ENCODE peak calls at places on chromosome 14, in eight cellular contexts. M is GM23248, O is OCI-LY7, S is fibroblast of lung, Z is mammary epithelial cell, H is Karpas-422, G is astrocyte, I is A549. C is an unnamed sample.

GRCh38 chr14:105015905-105016304 is 5.0 kb downstream of the CDCA4 start:
- DNase-seq in G (no peak), Z (no peak), H (no peak), O (no peak), I (no peak), M (no peak), S (no peak), C (no peak)

GRCh38 chr14:55122441-55122986 is 6.5 kb upstream of the LGALS3 start:
- DNase-seq in O (no peak), S (peak), Z (no peak), I (no peak), H (no peak), M (no peak), G (peak), C (no peak)

GRCh38 chr14:59868021-59868420 is 2.6 kb downstream of the RTN1 start:
- DNase-seq in O (no peak), S (no peak), M (no peak), I (no peak), G (no peak), Z (no peak), H (no peak), C (no peak)

GRCh38 chr14:93528884-93529558 is 98.3 kb downstream of the UNC79 start:
- DNase-seq in G (no peak), S (no peak), O (no peak), I (no peak), M (no peak), H (no peak), Z (peak), C (no peak)

GRCh38 chr14:28323951-28324741 is 442.4 kb upstream of the FOXG1 start:
- DNase-seq in Z (peak), G (peak), I (no peak), S (no peak), H (no peak), M (no peak), O (no peak), C (no peak)

GRCh38 chr14:48429512-48429911 is 754.1 kb upstream of the MDGA2 start:
- DNase-seq in H (no peak), G (no peak), I (no peak), Z (no peak), O (no peak), S (no peak), M (no peak), C (no peak)

GRCh38 chr14:54685286-54685845 is 118.4 kb downstream of the SAMD4A start:
- DNase-seq in M (no peak), I (no peak), S (no peak), H (no peak), Z (no peak), O (no peak), G (peak), C (no peak)

GRCh38 chr14:105397350-105397931 is 897 bp upstream of the TEX22 start:
- DNase-seq in G (no peak), S (no peak), O (no peak), H (no peak), Z (no peak), M (no peak), I (no peak), C (no peak)

GRCh38 chr14:93655078-93655750 is 133.1 kb downstream of the PRIMA1 start:
- DNase-seq in M (peak), I (peak), O (peak), S (peak), H (peak), Z (peak), G (peak), C (peak)

GRCh38 chr14:105281354-105282097 is 19.3 kb downstream of the BRF1 start:
- DNase-seq in O (peak), H (peak), I (peak), M (peak), G (peak), S (peak), Z (peak), C (peak)

GRCh38 chr14:20857630-20858261 is 33.4 kb upstream of the RNASE3 start:
- DNase-seq in M (peak), O (peak), S (peak), Z (peak), H (peak), I (peak), G (peak), C (peak)

GRCh38 chr14:47917344-47917954 is 242.0 kb upstream of the MDGA2 start:
- DNase-seq in H (peak), M (peak), I (no peak), O (peak), G (peak), S (peak), Z (peak), C (peak)

GRCh38 chr14:44895716-44896115 is 66.0 kb downstream of the KLHL28 start:
- DNase-seq in H (no peak), I (no peak), G (peak), O (no peak), S (peak), Z (peak), M (peak), C (no peak)

GRCh38 chr14:87992349-87992719 is 648 bp downstream of the GALC start:
- DNase-seq in O (no peak), H (no peak), Z (peak), S (peak), I (no peak), G (no peak), M (peak), C (peak)

GRCh38 chr14:30214456-30215090 is 286.9 kb upstream of the PRKD1 start:
- DNase-seq in M (peak), S (peak), O (peak), G (peak), I (peak), H (peak), Z (peak), C (peak)

GRCh38 chr14:101008631-101009336 is 105.3 kb upstream of the RTL1 start:
- DNase-seq in G (no peak), Z (no peak), H (peak), I (no peak), M (peak), S (peak), O (no peak), C (no peak)

GRCh38 chr14:73662439-73663056 is 17.8 kb downstream of the DNAL1 start:
- DNase-seq in Z (peak), S (peak), H (no peak), M (peak), G (peak), I (peak), O (no peak), C (peak)

GRCh38 chr14:79629891-79630560 is 581.3 kb downstream of the DIO2 start:
- DNase-seq in S (no peak), M (no peak), G (no peak), H (no peak), I (no peak), Z (no peak), O (no peak), C (no peak)

GRCh38 chr14:65791551-65791981 is 379.0 kb downstream of the FUT8 start:
- DNase-seq in O (no peak), H (no peak), Z (peak), M (peak), I (no peak), S (no peak), G (peak), C (no peak)

GRCh38 chr14:65961004-65961403 is 525.2 kb upstream of the CCDC196 start:
- DNase-seq in M (peak), O (peak), G (peak), S (peak), Z (peak), H (peak), I (peak), C (peak)

GRCh38 chr14:44392984-44393383 is 114.1 kb downstream of the FSCB start:
- DNase-seq in Z (no peak), G (no peak), O (no peak), M (no peak), I (no peak), S (no peak), H (no peak), C (no peak)

GRCh38 chr14:71228711-71229110 is 321.5 kb downstream of the PCNX1 start:
- DNase-seq in Z (peak), H (no peak), I (no peak), S (no peak), M (peak), O (no peak), G (no peak), C (no peak)

GRCh38 chr14:63088865-63089264 is 43.6 kb upstream of the KCNH5 start:
- DNase-seq in M (no peak), Z (no peak), O (no peak), H (no peak), S (no peak), I (no peak), G (no peak), C (no peak)

GRCh38 chr14:99647407-99647806 is 2.5 kb downstream of the HHIPL1 start:
- DNase-seq in M (no peak), Z (no peak), S (peak), H (no peak), G (peak), O (no peak), I (no peak), C (no peak)

GRCh38 chr14:104596927-104597351 is 7.6 kb downstream of the TMEM179 start:
- DNase-seq in G (no peak), M (no peak), S (no peak), Z (no peak), I (no peak), H (no peak), O (no peak), C (no peak)

GRCh38 chr14:101235042-101235871 is 326.0 kb upstream of the DIO3 start:
- DNase-seq in S (peak), M (peak), Z (peak), O (peak), G (peak), H (peak), I (peak), C (peak)

GRCh38 chr14:93005838-93006237 is 82.9 kb downstream of the CHGA start:
- DNase-seq in M (no peak), Z (no peak), S (no peak), G (no peak), H (no peak), I (no peak), O (no peak), C (no peak)

GRCh38 chr14:31047503-31047902 is 21.3 kb upstream of the STRN3 start:
- DNase-seq in S (no peak), I (no peak), M (peak), O (no peak), H (no peak), G (no peak), Z (no peak), C (no peak)

GRCh38 chr14:76717508-76717907 is 43.8 kb upstream of the VASH1 start:
- DNase-seq in G (no peak), M (no peak), I (no peak), O (no peak), H (peak), Z (no peak), S (no peak), C (no peak)

GRCh38 chr14:77110286-77110685 is 12.2 kb downstream of the CIPC start:
- DNase-seq in O (no peak), M (no peak), G (no peak), I (no peak), S (no peak), Z (no peak), H (no peak), C (no peak)

GRCh38 chr14:70188608-70189540 is at the start of gene SLC8A3:
- DNase-seq in H (no peak), O (no peak), Z (peak), I (peak), S (peak), G (peak), M (peak), C (peak)

GRCh38 chr14:88695873-88696272 is 96.9 kb downstream of the EML5 start:
- DNase-seq in G (peak), I (no peak), H (no peak), S (peak), M (peak), O (no peak), Z (peak), C (no peak)

GRCh38 chr14:74579447-74580274 is 32.4 kb downstream of the LTBP2 start:
- DNase-seq in I (peak), H (no peak), S (peak), M (peak), G (peak), O (no peak), Z (peak), C (no peak)

GRCh38 chr14:59463773-59464650 is 1.2 kb downstream of the GPR135 start:
- DNase-seq in G (no peak), Z (no peak), M (peak), I (no peak), H (no peak), O (no peak), S (no peak), C (peak)

GRCh38 chr14:22668417-22668816 is 24.3 kb upstream of the OR6J1 start:
- DNase-seq in O (no peak), I (no peak), H (peak), M (peak), S (peak), Z (no peak), G (peak), C (no peak)

GRCh38 chr14:22837750-22838538 is 1.6 kb downstream of the MMP14 start:
- DNase-seq in G (peak), S (peak), Z (peak), M (peak), O (no peak), H (no peak), I (no peak), C (no peak)

GRCh38 chr14:34966413-34966812 is 16.4 kb upstream of the SRP54 start:
- DNase-seq in S (no peak), Z (no peak), G (no peak), M (no peak), H (peak), I (no peak), O (no peak), C (no peak)
- H3K4me2 ChIP-seq in S (no peak), Z (no peak), G (no peak), M (no peak), H (no peak), I (no peak), O (no peak), C (no peak)

DNA sequence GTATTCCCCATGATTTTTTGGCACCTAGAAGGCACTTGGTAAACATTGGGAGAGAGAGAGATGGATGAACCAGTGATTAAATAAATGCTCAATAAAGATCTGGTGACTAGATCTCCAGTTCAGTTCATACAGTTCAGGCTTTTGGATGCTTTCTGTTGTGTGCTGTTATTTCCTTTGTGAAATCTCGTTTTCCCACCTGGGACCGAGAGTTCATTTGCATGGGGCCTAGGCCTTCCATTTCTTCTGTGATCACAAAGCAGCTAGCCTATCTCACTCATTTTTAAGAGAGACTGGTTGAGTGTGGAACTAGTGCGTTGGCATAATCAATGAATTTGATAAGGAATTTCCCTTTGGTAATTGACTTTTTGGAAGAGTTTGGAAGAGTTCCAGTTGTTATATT is 104.0 kb downstream of the VRK1 start:
- DNase-seq in S (no peak), O (peak), Z (no peak), M (no peak), H (peak), G (no peak), I (no peak), C (no peak)
- H3K4me2 ChIP-seq in S (no peak), O (peak), Z (no peak), M (no peak), H (peak), G (no peak), I (no peak), C (no peak)

DNA sequence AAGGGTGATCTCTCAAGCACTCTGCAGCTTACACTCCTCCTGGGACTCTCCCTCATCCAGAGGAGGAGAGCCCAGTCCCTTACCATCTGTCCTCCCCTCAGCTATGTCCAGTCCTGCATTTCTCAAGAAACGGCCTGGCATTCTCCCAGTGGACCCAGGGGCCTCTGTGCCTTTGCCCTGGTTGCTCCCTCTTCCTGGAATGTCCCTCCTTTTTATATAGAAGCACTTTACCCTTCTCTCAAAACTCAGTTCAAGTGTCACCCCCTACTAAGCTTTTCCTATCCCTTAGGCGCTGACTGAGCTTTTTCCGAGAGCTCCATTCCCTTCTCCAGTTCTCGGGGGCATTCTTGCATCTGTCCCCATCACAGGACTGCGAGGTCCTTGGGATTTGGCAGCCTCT is 8.9 kb upstream of the GLRX5 start:
- DNase-seq in O (no peak), H (no peak), I (no peak), S (no peak), M (no peak), Z (no peak), G (no peak), C (no peak)
- H3K4me2 ChIP-seq in O (no peak), H (no peak), I (no peak), S (no peak), M (no peak), Z (no peak), G (no peak), C (no peak)

GRCh38 chr14:68941820-68942219 is 37.3 kb downstream of the ACTN1 start:
- DNase-seq in I (peak), S (peak), Z (peak), G (peak), H (no peak), O (no peak), M (peak), C (peak)
- H3K4me2 ChIP-seq in I (peak), S (peak), Z (peak), G (peak), H (no peak), O (no peak), M (peak), C (no peak)

DNA sequence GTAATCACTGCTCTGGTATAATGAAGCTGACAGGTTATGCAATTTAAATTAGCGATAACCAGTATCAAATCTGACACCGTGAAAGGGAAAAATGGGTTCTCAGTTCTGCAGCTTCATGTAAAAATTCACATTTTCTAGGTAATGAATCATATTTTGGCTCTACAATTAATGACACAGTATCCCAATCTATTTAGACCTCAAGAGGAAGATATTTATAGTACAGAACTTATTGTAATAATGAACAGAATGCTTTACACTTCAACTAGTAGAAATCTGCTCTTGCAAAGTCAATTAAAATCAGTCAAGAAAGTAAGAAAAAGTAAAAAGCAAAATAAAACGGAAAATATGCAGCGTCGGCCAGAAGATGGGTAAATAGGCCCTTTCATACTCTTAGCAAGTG is 24.3 kb downstream of the SEL1L start:
- DNase-seq in H (no peak), I (no peak), M (no peak), G (no peak), Z (no peak), O (no peak), S (no peak), C (no peak)
- H3K4me2 ChIP-seq in H (no peak), I (no peak), M (no peak), G (no peak), Z (no peak), O (no peak), S (no peak), C (no peak)